ENCODE peak calls at places on chromosomes 7 and 10, in five cellular contexts. E is endothelial cell, Y is AG08395, F is occipital lobe, O is nucleus accumbens. W is an unnamed sample.
A peak's percentile ranks its signal among the peaks of the same experiment; 100 is the strongest.

GRCh38 chr10:118243907-118244306 is 98.2 kb downstream of the FAM204A start:
- DNase-seq in E (no peak), Y (no peak), F (no peak), O (no peak), W (no peak)

GRCh38 chr10:61804414-61804813 is 97.1 kb upstream of the ARID5B start:
- DNase-seq in E (no peak), Y (peak; percentile 38), F (no peak), O (no peak), W (peak; percentile 54)

GRCh38 chr10:79559726-79560125 is 481 bp downstream of the SFTPA2 start:
- DNase-seq in E (no peak), Y (peak; percentile 53), F (no peak), O (no peak), W (no peak)

GRCh38 chr10:126133906-126134703 is 237.7 kb downstream of the FANK1 start:
- DNase-seq in E (no peak), Y (peak; percentile 49), F (no peak), O (no peak), W (no peak)

GRCh38 chr10:98167191-98167590 is 32.7 kb downstream of the R3HCC1L start:
- DNase-seq in E (no peak), Y (no peak), F (no peak), O (no peak), W (no peak)

GRCh38 chr10:101285519-101286070 is 56.3 kb upstream of the LBX1 start:
- DNase-seq in E (no peak), Y (no peak), F (no peak), O (no peak), W (no peak)

GRCh38 chr7:31887006-31887405 is 183.2 kb downstream of the PDE1C start:
- DNase-seq in E (no peak), Y (no peak), F (no peak), O (no peak), W (no peak)

GRCh38 chr10:126041804-126042231 is 145.5 kb downstream of the FANK1 start:
- DNase-seq in E (peak; percentile 81), Y (peak; percentile 83), F (peak; percentile 35), O (peak; percentile 33), W (peak; percentile 97)

GRCh38 chr10:89207801-89208551 is 859 bp upstream of the CH25H start:
- DNase-seq in E (peak; percentile 70), Y (peak; percentile 36), F (no peak), O (no peak), W (peak; percentile 33)

GRCh38 chr7:131265227-131265626 is 62.4 kb upstream of the MKLN1 start:
- DNase-seq in E (no peak), Y (no peak), F (peak; percentile 10), O (no peak), W (no peak)

GRCh38 chr10:121694966-121695340 is 96.7 kb upstream of the FGFR2 start:
- DNase-seq in E (no peak), Y (no peak), F (no peak), O (no peak), W (no peak)

GRCh38 chr10:76393875-76394706 is 962.7 kb downstream of the LRMDA start:
- DNase-seq in E (no peak), Y (no peak), F (no peak), O (no peak), W (no peak)

GRCh38 chr10:18312385-18313145 is 172.3 kb downstream of the CACNB2 start:
- DNase-seq in E (no peak), Y (peak; percentile 55), F (no peak), O (no peak), W (peak; percentile 54)